ENCODE peak calls at places on chromosomes 4 and X, in four cellular contexts. J, G, X and M are unnamed samples.

GRCh38 chrX:123171781-123172180 is 12.3 kb upstream of the GRIA3 start:
- DNase-seq in J (no peak), G (no peak), X (no peak), M (no peak)

GRCh38 chr4:48403358-48403757 is 62.0 kb downstream of the SLAIN2 start:
- DNase-seq in J (no peak), G (no peak), X (no peak), M (no peak)

GRCh38 chr4:185623444-185624247 is 88.3 kb upstream of the PDLIM3 start:
- DNase-seq in J (no peak), G (no peak), X (no peak), M (no peak)

GRCh38 chrX:4805559-4805958 is 1092.1 kb upstream of the PRKX start:
- DNase-seq in J (no peak), G (no peak), X (no peak), M (no peak)

GRCh38 chrX:38107028-38107427 is 100.7 kb downstream of the SYTL5 start:
- DNase-seq in J (no peak), G (no peak), X (no peak), M (no peak)

GRCh38 chr4:29560452-29560851 is 1159.7 kb upstream of the PCDH7 start:
- DNase-seq in J (no peak), G (no peak), X (no peak), M (no peak)

GRCh38 chr4:130747842-130748241 is 1651.9 kb downstream of the C4orf33 start:
- DNase-seq in J (no peak), G (no peak), X (no peak), M (no peak)

GRCh38 chr4:86092684-86093083 is 267.2 kb downstream of the MAPK10 start:
- DNase-seq in J (no peak), G (no peak), X (no peak), M (no peak)

GRCh38 chr4:54384563-54384962 is 155.5 kb downstream of the PDGFRA start:
- DNase-seq in J (peak; percentile 21), G (no peak), X (peak; percentile 19), M (no peak)

GRCh38 chrX:96682516-96682915 is 2.1 kb upstream of the DIAPH2 start:
- DNase-seq in J (no peak), G (no peak), X (no peak), M (no peak)

GRCh38 chrX:29243942-29244341 is 656.7 kb downstream of the IL1RAPL1 start:
- DNase-seq in J (no peak), G (no peak), X (no peak), M (no peak)

GRCh38 chr4:140082399-140082758 is 71.6 kb downstream of the MAML3 start:
- DNase-seq in J (no peak), G (no peak), X (no peak), M (peak; percentile 16)

GRCh38 chr4:109878355-109878754 is 30.4 kb downstream of the LRIT3 start:
- DNase-seq in J (no peak), G (no peak), X (no peak), M (no peak)

GRCh38 chr4:75391489-75392166 is 122.6 kb downstream of the RCHY1 start:
- DNase-seq in J (no peak), G (no peak), X (no peak), M (no peak)

GRCh38 chr4:118034061-118034785 is at the start of gene NDST3:
- DNase-seq in J (peak; percentile 70), G (no peak), X (peak; percentile 69), M (peak; percentile 62)

GRCh38 chrX:109839694-109840358 is 106.8 kb upstream of the ACSL4 start:
- DNase-seq in J (no peak), G (peak; percentile 19), X (peak; percentile 31), M (peak; percentile 39)

DNA sequence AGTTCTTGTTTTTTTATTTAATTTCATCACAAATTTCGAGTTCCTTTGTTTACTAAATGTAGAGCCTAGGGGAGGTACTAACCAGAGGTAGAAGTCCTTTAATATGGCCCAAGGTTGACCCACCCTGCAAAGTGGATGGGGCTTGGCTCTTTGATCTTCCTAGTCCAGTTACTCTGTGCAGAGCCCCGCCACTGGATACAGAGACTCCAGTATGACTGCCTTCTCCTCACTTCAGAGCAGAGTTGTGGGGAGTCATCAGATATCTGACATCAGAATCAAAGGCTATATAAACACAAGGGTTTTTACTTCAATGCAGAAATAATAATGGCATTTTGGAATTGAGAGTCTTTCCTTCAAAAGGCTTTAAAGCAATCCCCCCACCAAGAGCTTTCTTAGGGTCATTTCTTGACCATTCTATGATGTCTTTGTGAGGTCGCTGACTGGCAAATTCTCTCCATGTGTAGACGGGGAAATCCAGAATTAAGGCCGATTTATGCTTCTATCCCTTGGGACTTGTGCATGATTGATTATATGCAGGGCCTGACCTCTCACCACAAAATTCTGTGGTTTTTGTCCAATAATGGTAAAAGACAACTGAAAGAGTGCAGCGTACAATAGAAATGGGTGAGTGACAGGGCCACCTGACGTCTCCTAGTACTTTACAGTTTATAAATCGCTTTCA is 88.3 kb upstream of the CITED1 start:
- DNase-seq in J (no peak), G (no peak), X (no peak), M (no peak)
- TF ChIP-seq CTCF in J (no peak), G (no peak), X (no peak), M (no peak)

GRCh38 chrX:7580127-7580526 is 262.8 kb upstream of the VCX start:
- DNase-seq in J (no peak), G (no peak), X (no peak), M (no peak)

GRCh38 chrX:7582191-7582590 is 260.8 kb upstream of the VCX start:
- DNase-seq in J (no peak), G (no peak), X (no peak), M (no peak)

GRCh38 chrX:7586126-7586525 is 256.8 kb upstream of the VCX start:
- DNase-seq in J (peak; percentile 11), G (no peak), X (no peak), M (peak; percentile 11)
- TF ChIP-seq CTCF in J (peak; percentile 33), G (peak; percentile 33), X (peak; percentile 14), M (peak; percentile 56)

DNA sequence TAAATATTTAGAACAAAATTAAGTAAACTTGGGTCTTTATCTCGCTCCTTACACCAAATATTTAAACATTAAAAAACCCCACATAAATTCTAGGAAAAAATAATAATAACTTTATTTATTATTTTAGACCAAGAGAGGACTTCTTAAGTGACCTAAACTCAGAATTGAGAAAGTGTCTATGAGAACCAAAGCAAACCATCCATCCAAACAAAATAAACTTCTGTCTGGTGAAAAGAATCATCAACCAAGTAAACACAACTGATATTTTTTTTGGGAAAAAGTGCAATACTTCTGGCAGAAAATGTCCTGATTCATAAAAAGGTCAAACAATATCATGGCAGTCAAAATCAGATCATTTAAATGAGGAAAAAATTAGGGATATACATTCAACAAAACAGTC is 533.0 kb downstream of the SPRY1 start:
- DNase-seq in J (no peak), G (no peak), X (no peak), M (no peak)
- TF ChIP-seq CTCF in J (no peak), G (no peak), X (no peak), M (no peak)

GRCh38 chrX:125407314-125407713 is 87.6 kb downstream of the TEX13C start:
- DNase-seq in J (no peak), G (no peak), X (no peak), M (no peak)
- TF ChIP-seq CTCF in J (no peak), G (no peak), X (no peak), M (no peak)

DNA sequence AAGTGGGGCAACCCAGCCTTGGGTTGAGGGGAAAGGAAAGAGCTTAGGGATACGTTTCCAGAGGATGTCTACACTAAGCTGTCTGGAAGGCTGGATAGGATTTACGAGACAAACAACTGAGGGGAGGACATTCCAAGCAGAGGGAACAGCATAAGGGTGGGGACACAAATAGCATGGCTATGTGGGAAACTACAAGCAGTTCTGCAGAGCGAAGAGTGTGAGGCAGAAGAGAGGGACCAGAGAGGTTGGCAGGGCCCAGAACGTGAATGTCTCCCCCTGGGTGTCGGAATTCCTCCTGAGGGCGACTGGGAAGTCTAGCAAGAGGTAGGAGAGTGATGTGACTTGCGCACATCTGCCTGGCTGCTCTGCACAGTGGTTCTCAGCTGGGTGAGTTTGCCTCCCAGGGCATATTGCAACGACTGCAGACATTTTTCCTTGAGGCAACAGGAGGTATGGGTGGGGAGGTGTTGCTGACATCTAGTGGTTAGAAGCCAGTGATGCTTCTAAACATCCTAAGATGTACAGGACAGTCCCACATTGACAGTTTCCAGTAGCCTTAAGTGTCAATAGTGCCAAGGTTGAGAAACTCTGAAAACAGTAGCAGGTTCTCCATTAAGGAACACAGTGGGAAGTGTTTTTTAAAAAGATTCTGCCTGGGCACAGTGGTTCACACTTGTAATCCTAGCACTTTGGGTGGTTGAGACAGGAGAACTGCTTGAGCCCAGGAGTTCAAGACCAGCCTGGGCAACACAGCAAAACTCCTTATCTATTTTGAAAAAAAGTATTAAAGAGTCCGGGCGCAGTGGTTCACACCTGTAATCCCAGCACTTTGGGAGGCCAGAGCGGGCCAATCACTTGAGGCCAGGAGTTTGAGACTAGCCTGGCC is 9.2 kb downstream of the NDUFA1 start:
- DNase-seq in J (peak; percentile 18), G (no peak), X (no peak), M (peak; percentile 21)
- TF ChIP-seq CTCF in J (peak; percentile 29), G (peak; percentile 46), X (no peak), M (peak; percentile 54)

DNA sequence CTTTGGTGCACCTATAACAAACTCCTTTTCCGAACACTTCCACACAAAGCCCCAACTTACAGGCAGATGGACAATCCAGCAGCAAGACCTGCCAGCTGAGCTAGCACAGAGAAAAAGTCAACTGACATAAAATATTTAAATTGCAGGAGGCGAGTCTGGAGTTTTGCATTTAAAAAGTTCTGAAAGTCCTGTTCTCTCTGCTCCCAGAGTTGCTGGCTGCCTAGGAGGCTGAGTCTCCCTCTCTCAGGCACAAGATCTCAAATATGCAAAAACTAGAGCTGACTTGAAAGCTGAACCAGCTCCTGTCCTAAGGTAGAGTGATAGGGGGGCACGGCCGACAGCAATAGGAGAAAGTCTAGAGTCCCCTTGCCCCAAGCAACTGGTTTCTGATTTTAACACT is 1.1 kb downstream of the LDB2 start:
- DNase-seq in J (no peak), G (no peak), X (no peak), M (peak; percentile 20)
- TF ChIP-seq CTCF in J (no peak), G (no peak), X (no peak), M (no peak)